ENCODE peak calls at places on chromosome 19, in eight cellular contexts. A is ascending aorta, G is psoas muscle, F is right cardiac atrium, Y is HCT116, W is A549, U is RWPE2, E is HL-60. R is an unnamed sample.

GRCh38 chr19:41882568-41883462 is at the start of gene ARHGEF1:
- DNase-seq in A (no peak), G (peak), F (peak), Y (no peak), W (peak), U (peak), E (peak), R (no peak)

GRCh38 chr19:56400485-56400884 is 3.6 kb upstream of the ZNF583 start:
- DNase-seq in A (no peak), G (no peak), F (no peak), Y (no peak), W (no peak), U (no peak), E (no peak), R (no peak)

GRCh38 chr19:28466107-28467045 is 746.6 kb downstream of the UQCRFS1 start:
- DNase-seq in A (no peak), G (peak), F (peak), Y (no peak), W (peak), U (no peak), E (peak), R (peak)

GRCh38 chr19:39858541-39858940 is 12.4 kb upstream of the FBL start:
- DNase-seq in A (no peak), G (no peak), F (no peak), Y (no peak), W (no peak), U (no peak), E (no peak), R (no peak)

GRCh38 chr19:3699071-3699740 is 1.1 kb downstream of the PIP5K1C start:
- DNase-seq in A (no peak), G (peak), F (peak), Y (no peak), W (no peak), U (no peak), E (peak), R (peak)

GRCh38 chr19:34926361-34926684 is 380 bp upstream of the ZNF30 start:
- DNase-seq in A (no peak), G (no peak), F (no peak), Y (no peak), W (no peak), U (no peak), E (no peak), R (no peak)

GRCh38 chr19:45514376-45515051 is 7.2 kb downstream of the VASP start:
- DNase-seq in A (no peak), G (no peak), F (no peak), Y (no peak), W (no peak), U (no peak), E (no peak), R (no peak)

GRCh38 chr19:51564791-51565190 is 6.3 kb upstream of the ZNF175 start:
- DNase-seq in A (no peak), G (no peak), F (no peak), Y (no peak), W (no peak), U (no peak), E (peak), R (no peak)

GRCh38 chr19:49801966-49802661 is 11.0 kb downstream of the FUZ start:
- DNase-seq in A (peak), G (peak), F (peak), Y (no peak), W (no peak), U (peak), E (peak), R (peak)

GRCh38 chr19:10271543-10272086 is 695 bp downstream of the ICAM1 start:
- DNase-seq in A (no peak), G (no peak), F (no peak), Y (no peak), W (no peak), U (no peak), E (peak), R (no peak)

GRCh38 chr19:51181913-51182419 is 39.9 kb downstream of the SIGLEC7 start:
- DNase-seq in A (no peak), G (no peak), F (no peak), Y (no peak), W (no peak), U (no peak), E (peak), R (peak)

GRCh38 chr19:9597027-9597426 is 12.7 kb upstream of the ZNF121 start:
- DNase-seq in A (no peak), G (no peak), F (no peak), Y (peak), W (no peak), U (no peak), E (no peak), R (no peak)

GRCh38 chr19:2015611-2015950 is at the start of gene BTBD2:
- DNase-seq in A (no peak), G (peak), F (peak), Y (peak), W (no peak), U (no peak), E (peak), R (peak)

GRCh38 chr19:55206664-55207500 is 2.4 kb downstream of the PTPRH start:
- DNase-seq in A (peak), G (peak), F (peak), Y (peak), W (peak), U (peak), E (peak), R (no peak)

GRCh38 chr19:34733266-34733825 is 697 bp upstream of the ZNF181 start:
- DNase-seq in A (peak), G (peak), F (peak), Y (no peak), W (no peak), U (no peak), E (peak), R (no peak)

GRCh38 chr19:5738423-5738822 is 18.0 kb downstream of the CATSPERD start:
- DNase-seq in A (no peak), G (no peak), F (no peak), Y (no peak), W (no peak), U (no peak), E (peak), R (no peak)

GRCh38 chr19:38841180-38841766 is 8.5 kb downstream of the HNRNPL start:
- DNase-seq in A (no peak), G (peak), F (peak), Y (no peak), W (no peak), U (no peak), E (no peak), R (no peak)
- H3K27ac ChIP-seq in A (no peak), G (peak), F (no peak), Y (no peak), W (no peak), U (peak), E (no peak), R (no peak)

DNA sequence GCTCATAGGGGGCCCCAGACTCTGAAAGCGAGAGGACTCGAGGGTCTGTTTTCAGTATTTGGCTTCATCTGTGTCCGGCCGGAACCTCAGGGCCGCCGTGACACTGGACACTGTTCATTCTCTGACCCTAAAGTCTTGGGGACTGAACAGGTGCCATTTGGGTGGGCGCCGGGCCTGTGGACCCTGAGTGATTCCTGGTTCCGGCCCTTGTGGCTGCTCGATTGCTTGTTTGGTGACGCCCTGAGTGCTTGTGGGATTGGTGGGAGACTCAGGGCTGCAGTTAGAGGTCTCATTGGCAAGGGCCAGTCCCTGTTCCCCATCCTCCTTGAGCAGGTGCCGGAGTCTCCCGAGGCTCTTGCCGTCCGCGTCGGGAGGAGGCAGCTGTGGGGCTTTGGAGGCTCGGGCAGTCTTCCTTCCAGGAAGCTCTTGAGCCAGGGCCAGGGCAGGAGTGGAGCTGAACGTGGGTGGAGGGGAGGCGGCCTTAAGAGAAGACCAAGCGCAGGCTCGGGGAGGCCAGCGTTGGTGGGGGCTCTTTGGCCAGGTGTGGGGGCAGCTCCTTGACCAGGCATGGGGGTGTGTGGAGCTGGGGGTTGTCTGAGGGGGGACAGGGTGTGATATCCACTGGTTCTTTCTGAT is 4.7 kb downstream of the PTBP1 start:
- DNase-seq in A (no peak), G (peak), F (peak), Y (no peak), W (no peak), U (no peak), E (no peak), R (no peak)
- H3K4me3 ChIP-seq in A (peak), G (peak), F (no peak), Y (no peak), W (peak), U (peak), E (peak), R (peak)

DNA sequence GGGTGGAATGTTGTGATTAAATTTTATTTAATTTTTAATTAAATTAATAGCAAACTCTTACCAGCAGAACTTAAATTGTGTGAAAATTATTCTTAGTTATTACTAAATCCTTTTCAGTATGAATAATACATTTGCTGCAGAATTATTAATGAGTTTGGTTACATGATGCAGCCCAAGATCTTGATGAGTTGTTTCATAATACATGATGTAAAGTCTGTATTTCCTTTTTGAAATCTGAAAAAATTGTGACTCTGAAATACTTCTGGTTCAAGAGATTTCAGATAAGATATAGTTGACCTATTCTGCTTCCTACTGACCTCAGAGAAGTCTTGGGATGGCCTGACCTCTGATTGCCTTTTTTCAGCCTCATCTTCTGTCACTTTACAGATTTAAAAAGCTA is 11.1 kb downstream of the SAE1 start:
- DNase-seq in A (no peak), G (no peak), F (no peak), Y (no peak), W (no peak), U (no peak), E (no peak), R (no peak)
- H3K27ac ChIP-seq in A (no peak), G (no peak), F (no peak), Y (peak), W (no peak), U (peak), E (no peak), R (no peak)

GRCh38 chr19:15299568-15300409 is 32.5 kb downstream of the BRD4 start:
- DNase-seq in A (no peak), G (no peak), F (no peak), Y (no peak), W (no peak), U (no peak), E (no peak), R (no peak)
- H3K4me3 ChIP-seq in A (no peak), G (no peak), F (no peak), Y (no peak), W (no peak), U (no peak), E (no peak), R (no peak)

GRCh38 chr19:12481781-12482504 is 2.7 kb downstream of the ZNF709 start:
- DNase-seq in A (no peak), G (no peak), F (no peak), Y (no peak), W (no peak), U (no peak), E (no peak), R (no peak)

GRCh38 chr19:12482505-12482886 is 2.1 kb downstream of the ZNF709 start:
- DNase-seq in A (no peak), G (no peak), F (no peak), Y (no peak), W (no peak), U (no peak), E (no peak), R (no peak)

GRCh38 chr19:12484371-12485322 is at the start of gene ZNF709:
- DNase-seq in A (peak), G (peak), F (peak), Y (no peak), W (no peak), U (peak), E (peak), R (peak)

GRCh38 chr19:12485571-12485970 is 955 bp upstream of the ZNF709 start:
- DNase-seq in A (no peak), G (no peak), F (no peak), Y (no peak), W (no peak), U (no peak), E (no peak), R (no peak)

DNA sequence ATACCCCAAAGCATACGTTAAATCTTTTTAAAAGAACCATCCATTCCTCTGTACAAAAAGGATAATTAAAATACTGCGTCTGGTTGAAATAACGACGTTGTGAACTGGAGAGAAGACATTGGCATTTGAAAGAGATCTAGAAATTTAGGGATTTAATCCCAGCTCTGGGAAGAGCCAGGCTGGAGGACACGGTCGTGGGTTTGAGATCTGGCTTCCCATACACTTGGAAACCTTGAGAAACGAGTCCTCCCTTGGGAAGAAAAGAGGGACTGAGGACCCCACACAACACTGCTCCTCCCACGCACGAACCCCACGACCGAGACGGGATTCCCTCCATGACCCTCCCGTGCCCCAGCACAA is 625 bp downstream of the ZNF709 start:
- DNase-seq in A (no peak), G (no peak), F (no peak), Y (no peak), W (no peak), U (no peak), E (no peak), R (no peak)
- H3K27ac ChIP-seq in A (peak), G (no peak), F (no peak), Y (no peak), W (no peak), U (no peak), E (no peak), R (peak)

GRCh38 chr19:54172413-54172763 is 572 bp downstream of the TMC4 start:
- DNase-seq in A (no peak), G (no peak), F (no peak), Y (no peak), W (no peak), U (no peak), E (no peak), R (no peak)
- H3K4me3 ChIP-seq in A (peak), G (peak), F (no peak), Y (peak), W (no peak), U (peak), E (no peak), R (no peak)

GRCh38 chr19:43778651-43779050 is 2.1 kb downstream of the KCNN4 start:
- DNase-seq in A (no peak), G (no peak), F (no peak), Y (no peak), W (no peak), U (no peak), E (no peak), R (no peak)
- H3K27ac ChIP-seq in A (no peak), G (no peak), F (no peak), Y (peak), W (no peak), U (peak), E (peak), R (no peak)

R was measured in dorsolateral prefrontal cortex.